ENCODE peak calls at places on chromosomes 7 and 10, in nine cellular contexts. V is upper lobe of right lung, L is hepatocyte, M is brain microvascular endothelial cell, U is HCT116, F is fibroblast of lung, Z is tibial artery, I is heart left ventricle, W is mammary epithelial cell. S is an unnamed sample.

GRCh38 chr10:28984431-28984830 is 304.4 kb upstream of the LYZL1 start:
- DNase-seq in V (peak; percentile 93), L (peak; percentile 80), M (peak; percentile 81), U (no peak), F (peak; percentile 85), Z (peak; percentile 94), I (peak; percentile 94), W (peak; percentile 83), S (peak; percentile 69)

GRCh38 chr7:15571303-15571878 is 9.6 kb upstream of the AGMO start:
- DNase-seq in V (no peak), L (no peak), M (peak; percentile 60), U (no peak), F (peak; percentile 43), Z (no peak), I (no peak), W (peak; percentile 9), S (no peak)

GRCh38 chr7:79452032-79452494 is 1.4 kb downstream of the MAGI2 start:
- DNase-seq in V (peak; percentile 92), L (peak; percentile 93), M (peak; percentile 71), U (no peak), F (peak; percentile 88), Z (peak; percentile 95), I (peak; percentile 87), W (peak; percentile 48), S (no peak)

GRCh38 chr7:25953859-25954258 is 198.1 kb upstream of the NFE2L3 start:
- DNase-seq in V (no peak), L (no peak), M (no peak), U (no peak), F (no peak), Z (no peak), I (no peak), W (no peak), S (no peak)

GRCh38 chr7:106369816-106370215 is 85.0 kb upstream of the NAMPT start:
- DNase-seq in V (no peak), L (no peak), M (no peak), U (no peak), F (peak; percentile 15), Z (no peak), I (no peak), W (no peak), S (no peak)

GRCh38 chr7:116805100-116805544 is 57.3 kb upstream of the CAPZA2 start:
- DNase-seq in V (no peak), L (peak; percentile 57), M (no peak), U (no peak), F (peak; percentile 77), Z (peak; percentile 28), I (no peak), W (no peak), S (no peak)

GRCh38 chr7:31100445-31100844 is 48.3 kb downstream of the ADCYAP1R1 start:
- DNase-seq in V (no peak), L (no peak), M (peak; percentile 9), U (no peak), F (no peak), Z (no peak), I (no peak), W (peak; percentile 23), S (no peak)

GRCh38 chr10:13795653-13796555 is 209.1 kb downstream of the PRPF18 start:
- DNase-seq in V (no peak), L (no peak), M (no peak), U (no peak), F (no peak), Z (no peak), I (no peak), W (no peak), S (no peak)

GRCh38 chr7:117251687-117252086 is 71.2 kb downstream of the WNT2 start:
- DNase-seq in V (no peak), L (no peak), M (peak; percentile 74), U (no peak), F (peak; percentile 33), Z (no peak), I (no peak), W (no peak), S (peak; percentile 72)

GRCh38 chr10:1291178-1292090 is 235.2 kb downstream of the WDR37 start:
- DNase-seq in V (no peak), L (no peak), M (no peak), U (no peak), F (no peak), Z (no peak), I (no peak), W (no peak), S (no peak)

GRCh38 chr7:45888993-45889366 is 692 bp downstream of the IGFBP1 start:
- DNase-seq in V (no peak), L (no peak), M (no peak), U (no peak), F (no peak), Z (no peak), I (no peak), W (no peak), S (no peak)

GRCh38 chr10:93386496-93387369 is 95.4 kb downstream of the MYOF start:
- DNase-seq in V (no peak), L (no peak), M (peak; percentile 25), U (no peak), F (peak; percentile 47), Z (no peak), I (peak; percentile 34), W (no peak), S (no peak)

GRCh38 chr10:66910676-66911075 is 15.2 kb upstream of the LRRTM3 start:
- DNase-seq in V (no peak), L (no peak), M (no peak), U (no peak), F (no peak), Z (no peak), I (no peak), W (no peak), S (no peak)

GRCh38 chr7:73918926-73919693 is 58.2 kb downstream of the TMEM270 start:
- DNase-seq in V (no peak), L (no peak), M (no peak), U (no peak), F (no peak), Z (no peak), I (no peak), W (no peak), S (no peak)

GRCh38 chr7:6238309-6238925 is 34.0 kb downstream of the CYTH3 start:
- DNase-seq in V (no peak), L (no peak), M (no peak), U (no peak), F (no peak), Z (no peak), I (no peak), W (no peak), S (no peak)

GRCh38 chr10:79320785-79321493 is 26.3 kb upstream of the PPIF start:
- DNase-seq in V (no peak), L (no peak), M (peak; percentile 69), U (no peak), F (peak; percentile 85), Z (no peak), I (peak; percentile 26), W (peak; percentile 99), S (peak; percentile 83)

GRCh38 chr10:47240173-47240572 is 59.8 kb upstream of the GDF10 start:
- DNase-seq in V (no peak), L (no peak), M (no peak), U (no peak), F (no peak), Z (no peak), I (no peak), W (no peak), S (no peak)

GRCh38 chr10:90418869-90419652 is 438.8 kb downstream of the HTR7 start:
- DNase-seq in V (no peak), L (peak; percentile 48), M (peak; percentile 94), U (peak; percentile 8), F (peak; percentile 96), Z (no peak), I (no peak), W (peak; percentile 91), S (peak; percentile 50)

GRCh38 chr7:100889761-100890639 is 485 bp upstream of the UFSP1 start:
- DNase-seq in V (peak; percentile 97), L (peak; percentile 97), M (peak; percentile 75), U (peak; percentile 80), F (peak; percentile 93), Z (peak; percentile 92), I (peak; percentile 96), W (peak; percentile 90), S (peak; percentile 35)
- TF ChIP-seq CTCF in V (no peak), L (peak; percentile 15), M (peak; percentile 2), U (no peak), F (peak; percentile 13), Z (no peak), I (no peak), W (no peak), S (no peak)

DNA sequence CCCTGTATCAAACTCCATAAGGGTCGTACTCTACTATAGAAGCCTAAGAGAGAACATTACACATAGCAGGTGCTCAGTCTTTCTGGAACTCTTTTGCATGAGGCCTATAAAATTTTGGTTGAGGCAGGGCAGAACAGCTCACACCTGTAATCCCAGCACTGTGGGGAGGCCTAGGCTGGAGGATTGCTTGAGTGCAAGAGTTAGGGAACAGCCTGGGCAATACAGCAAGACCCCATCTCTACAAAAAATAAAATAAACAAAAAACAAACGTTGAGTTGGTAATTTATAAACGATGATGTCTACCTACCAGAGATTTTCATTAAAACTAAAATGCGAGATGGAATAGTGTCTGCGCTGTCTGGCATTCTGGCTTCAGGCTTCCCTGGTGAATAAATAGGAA is 876 bp downstream of the PON2 start:
- DNase-seq in V (no peak), L (no peak), M (no peak), U (no peak), F (no peak), Z (no peak), I (no peak), W (no peak), S (no peak)
- H3K4me3 ChIP-seq in V (peak overlapping the region; percentile 71), L (peak overlapping the region; percentile 43), M (peak overlapping the region; percentile 68), U (peak overlapping the region; percentile 67), F (peak overlapping the region; percentile 57), Z (peak overlapping the region; percentile 83), I (peak overlapping the region; percentile 87), W (peak overlapping the region; percentile 77), S (peak overlapping the region; percentile 66)

DNA sequence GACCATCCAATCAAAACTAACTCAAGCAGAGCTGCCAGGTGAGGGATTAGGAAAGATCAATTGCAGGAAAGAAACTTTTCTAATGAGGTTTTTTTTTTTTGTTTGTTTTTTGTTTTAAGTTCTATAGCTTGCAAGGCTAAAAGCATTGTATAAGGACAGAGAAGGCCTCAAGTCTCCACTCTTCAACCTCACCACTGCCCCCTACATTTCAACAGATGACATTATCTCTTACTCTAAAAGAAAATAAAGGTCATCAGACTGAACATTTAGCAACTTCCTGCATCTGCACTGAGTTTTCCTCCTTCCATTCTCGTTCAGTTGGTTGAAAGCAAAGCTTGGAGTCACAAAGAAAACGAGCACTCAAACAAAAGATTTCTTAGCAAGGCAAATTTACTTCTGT is 45.2 kb upstream of the EXOC4 start:
- DNase-seq in V (no peak), L (peak; percentile 29), M (no peak), U (peak; percentile 12), F (peak; percentile 17), Z (no peak), I (no peak), W (no peak), S (no peak)
- TF ChIP-seq CTCF in V (no peak), L (peak; percentile 41), M (peak; percentile 28), U (peak; percentile 54), F (peak; percentile 8), Z (no peak), I (no peak), W (peak; percentile 22), S (peak; percentile 48)

GRCh38 chr7:148893071-148893470 is 9.0 kb upstream of the EZH2 start:
- DNase-seq in V (no peak), L (no peak), M (no peak), U (no peak), F (no peak), Z (no peak), I (no peak), W (no peak), S (no peak)

GRCh38 chr7:148898845-148899474 is 14.9 kb upstream of the EZH2 start:
- DNase-seq in V (no peak), L (no peak), M (no peak), U (no peak), F (no peak), Z (no peak), I (no peak), W (no peak), S (no peak)

GRCh38 chr7:148894596-148894995 is 10.5 kb upstream of the EZH2 start:
- DNase-seq in V (no peak), L (no peak), M (no peak), U (no peak), F (no peak), Z (no peak), I (no peak), W (no peak), S (no peak)
- H3K4me3 ChIP-seq in V (no peak overlapping the region), L (no peak overlapping the region), M (no peak overlapping the region), U (no peak overlapping the region), F (no peak overlapping the region), Z (no peak overlapping the region), I (no peak overlapping the region), W (no peak overlapping the region), S (no peak overlapping the region)